ENCODE peak calls at places on chromosome 12, in four cellular contexts. G is mammary epithelial cell, R is neuronal stem cell, U is coronary artery. I is an unnamed sample.

GRCh38 chr12:86230516-86231146 is 25.6 kb downstream of the MGAT4C start:
- DNase-seq in G (no peak), R (no peak), U (no peak), I (no peak)

GRCh38 chr12:64627781-64628180 is 17.5 kb downstream of the RASSF3 start:
- DNase-seq in G (peak; percentile 45), R (no peak), U (no peak), I (no peak)

GRCh38 chr12:90261283-90261682 is 552.6 kb upstream of the ATP2B1 start:
- DNase-seq in G (no peak), R (no peak), U (no peak), I (no peak)

GRCh38 chr12:123062682-123063426 is 82.4 kb downstream of the ARL6IP4 start:
- DNase-seq in G (peak; percentile 57), R (no peak), U (peak; percentile 81), I (no peak)

GRCh38 chr12:40107803-40108620 is 2.1 kb upstream of the SLC2A13 start:
- DNase-seq in G (peak; percentile 28), R (no peak), U (no peak), I (no peak)

GRCh38 chr12:7750350-7750749 is 3.2 kb upstream of the CLEC4C start:
- DNase-seq in G (no peak), R (no peak), U (no peak), I (no peak)

GRCh38 chr12:26113194-26113654 is 11.6 kb downstream of the BHLHE41 start:
- DNase-seq in G (no peak), R (no peak), U (no peak), I (no peak)

GRCh38 chr12:2283480-2283879 is 230.7 kb downstream of the CACNA1C start:
- DNase-seq in G (no peak), R (no peak), U (no peak), I (no peak)

GRCh38 chr12:106113042-106113441 is 25.7 kb downstream of the NUAK1 start:
- DNase-seq in G (peak; percentile 71), R (no peak), U (no peak), I (no peak)

GRCh38 chr12:44154128-44154527 is 318.2 kb downstream of the TMEM117 start:
- DNase-seq in G (no peak), R (no peak), U (no peak), I (no peak)

GRCh38 chr12:57764662-57765002 is 2.2 kb downstream of the CYP27B1 start:
- DNase-seq in G (no peak), R (no peak), U (no peak), I (no peak)

GRCh38 chr12:80101126-80101525 is 1.8 kb downstream of the OTOGL start:
- DNase-seq in G (peak; percentile 84), R (no peak), U (no peak), I (no peak)

GRCh38 chr12:15931590-15932053 is 20.5 kb downstream of the DERA start:
- DNase-seq in G (no peak), R (no peak), U (no peak), I (no peak)

GRCh38 chr12:94074970-94075695 is 73.2 kb upstream of the PLXNC1 start:
- DNase-seq in G (peak; percentile 79), R (peak; percentile 23), U (peak; percentile 86), I (no peak)

GRCh38 chr12:80205960-80206359 is 106.6 kb downstream of the OTOGL start:
- DNase-seq in G (no peak), R (no peak), U (no peak), I (no peak)

GRCh38 chr12:68352067-68352466 is 19.9 kb upstream of the MDM1 start:
- DNase-seq in G (no peak), R (no peak), U (no peak), I (no peak)

GRCh38 chr12:94379479-94380113 is 80.1 kb downstream of the CEP83 start:
- DNase-seq in G (no peak), R (no peak), U (no peak), I (no peak)

GRCh38 chr12:101935769-101936741 is 58.7 kb downstream of the DRAM1 start:
- DNase-seq in G (peak; percentile 96), R (no peak), U (peak; percentile 79), I (no peak)

GRCh38 chr12:68109444-68110217 is 49.9 kb downstream of the IFNG start:
- DNase-seq in G (no peak), R (no peak), U (no peak), I (no peak)

GRCh38 chr12:46442239-46442638 is 69.7 kb upstream of the SLC38A2 start:
- DNase-seq in G (peak; percentile 73), R (no peak), U (no peak), I (no peak)

GRCh38 chr12:117207675-117208074 is 17.4 kb upstream of the FBXO21 start:
- DNase-seq in G (no peak), R (no peak), U (no peak), I (no peak)

GRCh38 chr12:46468159-46468558 is 95.6 kb upstream of the SLC38A2 start:
- DNase-seq in G (no peak), R (no peak), U (no peak), I (no peak)

GRCh38 chr12:84079621-84080020 is 833.0 kb downstream of the SLC6A15 start:
- DNase-seq in G (no peak), R (no peak), U (no peak), I (no peak)

GRCh38 chr12:96434107-96434506 is 33.9 kb upstream of the CDK17 start:
- DNase-seq in G (no peak), R (no peak), U (no peak), I (no peak)

GRCh38 chr12:107818984-107819383 is 44.5 kb downstream of the ASCL4 start:
- DNase-seq in G (peak; percentile 5), R (no peak), U (no peak), I (no peak)

I was measured in cardiac septum.